ENCODE peak calls at places on chromosome 11, in ten cellular contexts. R is prostate gland, B is GM12891, L is endothelial cell of umbilical vein, H is breast epithelium, Y is SK-N-SH, Q is stomach, W is spleen, X is sigmoid colon, P is Panc1. K is an unnamed sample.

GRCh38 chr11:86068138-86068861 is 584 bp downstream of the PICALM start:
- DNase-seq in Q (peak), H (no peak), W (peak), Y (peak), B (no peak), L (peak), X (peak), R (peak), P (no peak), K (peak)

GRCh38 chr11:59766542-59766941 is 11.4 kb downstream of the STX3 start:
- DNase-seq in L (no peak), Y (no peak), W (no peak), H (no peak), Q (peak), P (no peak), X (no peak), B (no peak), R (no peak), K (no peak)

GRCh38 chr11:65557280-65558001 is 718 bp downstream of the LTBP3 start:
- DNase-seq in Q (no peak), X (peak), W (peak), L (peak), R (no peak), B (no peak), P (no peak), Y (peak), H (no peak), K (no peak)

GRCh38 chr11:106031210-106031845 is 9.3 kb upstream of the MSANTD4 start:
- DNase-seq in W (no peak), Q (no peak), X (no peak), B (no peak), P (peak), H (no peak), Y (no peak), R (no peak), L (peak), K (no peak)

GRCh38 chr11:113464416-113464815 is 10.8 kb downstream of the DRD2 start:
- DNase-seq in X (no peak), H (no peak), R (no peak), W (no peak), Q (no peak), L (no peak), B (no peak), P (no peak), Y (no peak), K (no peak)

GRCh38 chr11:40338739-40339138 is 1120.7 kb downstream of the LRRC4C start:
- DNase-seq in H (no peak), R (no peak), B (no peak), X (no peak), W (no peak), L (peak), P (no peak), Q (no peak), Y (no peak), K (no peak)

GRCh38 chr11:63905179-63905578 is 11.8 kb downstream of the RCOR2 start:
- DNase-seq in Q (no peak), W (no peak), R (no peak), L (no peak), Y (no peak), X (no peak), P (no peak), H (no peak), B (no peak), K (no peak)

GRCh38 chr11:13260963-13261599 is 16.5 kb upstream of the BMAL1 start:
- DNase-seq in Y (no peak), R (no peak), H (no peak), L (peak), Q (no peak), X (no peak), W (no peak), P (no peak), B (no peak), K (no peak)

GRCh38 chr11:58513747-58514367 is 6.0 kb upstream of the OR5B21 start:
- DNase-seq in R (peak), X (no peak), Y (peak), B (no peak), W (no peak), P (peak), L (peak), H (no peak), Q (no peak), K (no peak)

GRCh38 chr11:115745545-115746265 is 241.5 kb upstream of the CADM1 start:
- DNase-seq in X (no peak), L (no peak), B (no peak), H (no peak), Y (peak), P (no peak), R (no peak), W (no peak), Q (no peak), K (no peak)

GRCh38 chr11:123482225-123482624 is 52.2 kb downstream of the GRAMD1B start:
- DNase-seq in B (no peak), X (no peak), P (no peak), H (no peak), L (no peak), Q (no peak), R (no peak), Y (no peak), W (no peak), K (no peak)

GRCh38 chr11:117875397-117876048 is 935 bp downstream of the FXYD6 start:
- DNase-seq in B (no peak), X (peak), L (no peak), H (no peak), Q (no peak), W (no peak), P (no peak), R (no peak), Y (peak), K (no peak)

GRCh38 chr11:43921561-43922294 is 20.7 kb upstream of the C11orf96 start:
- DNase-seq in Y (no peak), P (no peak), R (no peak), H (no peak), X (no peak), Q (no peak), B (no peak), L (no peak), W (no peak), K (no peak)

GRCh38 chr11:128346808-128347207 is 240.6 kb downstream of the ETS1 start:
- DNase-seq in Q (no peak), H (no peak), P (no peak), L (peak), R (no peak), W (no peak), Y (no peak), X (no peak), B (no peak), K (no peak)

GRCh38 chr11:78131956-78132355 is 7.5 kb downstream of the ALG8 start:
- DNase-seq in X (no peak), L (no peak), B (no peak), H (no peak), R (no peak), P (no peak), W (no peak), Q (no peak), Y (no peak), K (no peak)

GRCh38 chr11:32297629-32298028 is 137.7 kb downstream of the WT1 start:
- DNase-seq in Q (no peak), P (no peak), X (no peak), L (peak), H (no peak), R (peak), Y (peak), B (no peak), W (no peak), K (no peak)

GRCh38 chr11:62694455-62695167 is 5.3 kb upstream of the LRRN4CL start:
- DNase-seq in P (peak), B (peak), W (peak), X (peak), H (peak), L (peak), Q (peak), Y (peak), R (peak), K (peak)

GRCh38 chr11:64742087-64742939 is 1.6 kb downstream of the RASGRP2 start:
- DNase-seq in L (no peak), W (peak), X (no peak), Q (no peak), Y (no peak), P (no peak), H (no peak), R (no peak), B (peak), K (no peak)

GRCh38 chr11:72750556-72751292 is 1.5 kb downstream of the ARAP1 start:
- DNase-seq in L (no peak), B (no peak), Y (no peak), H (no peak), R (no peak), X (no peak), Q (no peak), W (peak), P (no peak), K (no peak)

GRCh38 chr11:62012451-62013265 is 45.2 kb upstream of the FTH1 start:
- DNase-seq in Q (no peak), L (no peak), R (no peak), W (peak), Y (no peak), B (no peak), H (peak), X (no peak), P (no peak), K (no peak)

GRCh38 chr11:116895053-116895757 is 57.8 kb upstream of the APOA1 start:
- DNase-seq in Y (peak), B (no peak), P (no peak), H (no peak), X (peak), Q (no peak), W (no peak), L (peak), R (no peak), K (no peak)

GRCh38 chr11:9153651-9154050 is 62.3 kb upstream of the SCUBE2 start:
- DNase-seq in L (no peak), Q (no peak), H (no peak), W (no peak), B (no peak), Y (no peak), R (no peak), P (no peak), X (no peak), K (no peak)

DNA sequence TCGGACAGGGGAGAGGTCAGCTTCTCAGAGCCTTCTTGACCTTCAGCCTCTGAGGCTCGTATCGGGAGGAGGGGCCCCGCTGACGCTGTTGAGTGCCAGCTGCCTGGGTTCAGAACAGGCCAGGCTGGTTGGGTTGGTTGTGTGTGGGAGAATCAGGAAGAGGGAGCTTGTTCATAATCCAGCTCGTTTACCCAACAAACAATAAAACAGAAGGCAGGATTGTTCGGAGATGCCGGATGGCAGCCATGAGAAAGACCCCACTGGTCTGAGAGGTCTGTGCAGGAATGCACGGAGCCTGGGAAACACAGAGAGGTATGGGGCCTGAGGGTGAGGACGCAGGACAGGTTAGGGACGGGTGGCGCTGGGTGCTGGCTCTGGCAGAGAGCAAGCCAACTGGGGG is 31.6 kb upstream of the SHANK2 start:
- DNase-seq in R (peak), L (no peak), Q (peak), P (no peak), W (peak), B (no peak), Y (no peak), H (peak), X (peak), K (no peak)
- TF ChIP-seq POLR2AphosphoS5 in R (peak), L (no peak), Q (peak), P (no peak), W (no peak), B (no peak), Y (no peak), H (peak), X (no peak), K (no peak)

GRCh38 chr11:3840870-3841425 is at the start of gene RHOG:
- DNase-seq in Q (peak), H (peak), R (peak), L (no peak), W (peak), P (no peak), B (peak), Y (peak), X (peak), K (peak)
- TF ChIP-seq POLR2AphosphoS5 in Q (peak), H (no peak), R (no peak), L (peak), W (peak), P (peak), B (no peak), Y (peak), X (peak), K (no peak)

DNA sequence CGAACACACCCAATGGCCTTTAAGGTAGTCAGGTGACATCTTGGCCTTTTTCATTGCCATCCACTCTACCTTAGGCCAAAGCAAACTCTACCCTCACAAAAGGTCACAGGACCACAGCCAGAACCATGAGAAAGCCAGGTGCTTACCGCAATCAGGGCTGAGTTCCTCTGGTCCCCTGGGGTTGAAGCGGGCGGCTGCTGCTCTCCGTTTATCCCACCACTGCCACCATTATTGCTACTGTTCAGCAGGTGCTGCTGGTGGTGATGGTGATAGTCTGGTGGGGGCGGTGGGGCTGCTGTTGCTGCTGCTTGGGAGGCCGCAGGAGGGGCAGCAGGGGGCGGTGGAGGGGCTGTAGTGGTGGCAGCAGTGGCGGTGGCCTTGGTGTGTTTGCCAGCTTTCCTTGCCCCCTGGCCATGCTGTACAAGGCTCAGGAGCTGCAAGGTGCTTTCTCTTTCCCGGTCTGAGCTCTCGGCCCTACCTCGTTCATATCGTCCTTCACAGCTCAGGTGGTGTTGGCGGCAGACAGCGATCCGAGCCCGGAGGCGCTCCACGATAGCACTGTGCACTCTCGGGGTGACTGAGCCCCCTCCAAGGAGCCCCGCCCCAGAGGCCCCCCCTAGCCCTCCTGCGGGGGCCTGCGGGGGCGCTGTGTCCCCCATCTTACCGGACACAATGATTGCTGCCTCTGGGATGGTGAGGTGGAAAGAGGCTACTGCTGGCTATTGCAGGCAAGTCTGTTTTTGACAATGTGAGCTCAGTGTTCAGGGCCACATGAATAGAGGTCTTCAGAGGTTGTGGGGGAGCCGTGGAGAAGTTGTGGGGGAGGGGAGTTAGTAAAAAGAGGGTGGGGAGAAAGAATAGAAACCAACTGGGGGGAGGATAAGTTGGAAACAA is 1.5 kb downstream of the MAML2 start:
- DNase-seq in Q (peak), B (peak), W (peak), X (peak), R (peak), P (no peak), Y (peak), H (peak), L (peak), K (peak)
- TF ChIP-seq POLR2AphosphoS5 in Q (peak), B (no peak), W (peak), X (peak), R (peak), P (no peak), Y (no peak), H (peak), L (no peak), K (no peak)

GRCh38 chr11:10450451-10451398 is 4.3 kb upstream of the AMPD3 start:
- DNase-seq in H (peak), W (peak), R (peak), B (peak), Q (peak), L (no peak), X (no peak), Y (peak), P (no peak), K (peak)
- TF ChIP-seq POLR2AphosphoS5 in H (no peak), W (peak), R (peak), B (no peak), Q (peak), L (no peak), X (no peak), Y (no peak), P (no peak), K (no peak)

DNA sequence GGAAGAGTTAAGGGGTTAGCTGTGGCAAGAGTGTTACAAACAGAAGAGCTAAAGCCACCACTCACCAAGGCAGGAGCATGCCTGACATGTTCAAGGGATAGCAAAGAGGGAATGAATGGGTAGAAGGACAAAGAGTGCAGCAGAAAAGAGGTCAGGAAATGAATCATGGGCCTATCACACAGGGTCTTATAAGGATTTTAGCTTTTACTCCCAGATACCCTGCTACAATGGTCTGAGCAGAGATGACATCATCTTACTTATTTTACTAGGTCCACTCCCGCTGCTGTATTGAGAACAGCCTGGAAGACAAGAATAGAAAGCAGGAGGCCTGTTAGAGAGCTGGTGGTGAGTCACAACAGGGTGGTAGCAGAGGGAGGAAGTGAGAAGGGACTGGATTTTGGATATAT is 9.8 kb downstream of the TRAF6 start:
- DNase-seq in B (peak), W (no peak), R (no peak), X (no peak), L (peak), H (no peak), P (peak), Q (no peak), Y (no peak), K (no peak)
- TF ChIP-seq POLR2AphosphoS5 in B (no peak), W (no peak), R (no peak), X (no peak), L (peak), H (no peak), P (no peak), Q (no peak), Y (no peak), K (no peak)

GRCh38 chr11:14894657-14895598 is 2.9 kb upstream of the CYP2R1 start:
- DNase-seq in H (no peak), B (no peak), L (peak), P (no peak), W (peak), R (no peak), Q (no peak), X (peak), Y (no peak), K (no peak)
- TF ChIP-seq POLR2AphosphoS5 in H (no peak), B (no peak), L (no peak), P (no peak), W (no peak), R (no peak), Q (no peak), X (no peak), Y (no peak), K (no peak)

GRCh38 chr11:205221-206001 is 1.8 kb downstream of the BET1L start:
- DNase-seq in B (no peak), W (no peak), H (peak), Q (peak), Y (no peak), L (no peak), R (peak), P (no peak), X (peak), K (no peak)
- TF ChIP-seq POLR2AphosphoS5 in B (peak), W (no peak), H (no peak), Q (no peak), Y (no peak), L (no peak), R (no peak), P (no peak), X (no peak), K (no peak)

DNA sequence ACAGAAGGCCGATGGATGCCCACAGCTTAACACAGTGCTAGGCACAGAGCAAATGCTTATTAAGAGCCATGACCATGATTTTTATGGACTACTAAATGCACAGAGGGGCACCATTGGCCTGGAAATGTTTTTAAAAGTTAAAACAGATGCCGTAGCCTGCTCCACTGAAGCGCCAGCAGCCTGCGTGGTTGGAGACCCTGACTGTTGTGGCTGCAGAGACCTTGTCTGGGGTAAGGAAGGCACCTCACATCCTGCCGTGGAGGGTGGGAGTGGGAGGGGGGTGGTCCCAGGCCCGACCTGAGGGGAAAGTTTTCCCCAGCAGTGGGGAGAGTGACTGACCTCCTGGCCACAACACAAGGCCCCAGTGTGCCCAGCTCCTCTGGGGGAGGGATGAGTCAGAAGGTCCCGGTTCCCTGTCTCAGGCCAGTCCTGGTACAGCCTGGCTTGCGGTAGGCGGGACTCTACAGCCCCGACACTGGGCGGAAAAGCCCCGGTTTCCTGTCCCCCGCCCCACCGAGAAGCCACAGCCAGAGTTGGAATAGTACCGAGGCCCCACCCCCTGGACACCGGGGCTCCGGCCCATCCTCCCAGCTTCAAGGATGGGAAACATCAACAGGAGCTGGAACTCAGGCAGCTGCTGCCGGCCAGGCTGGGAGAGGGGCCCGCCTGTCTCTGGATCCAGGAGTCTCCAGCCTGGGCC is 7.0 kb downstream of the CHST1 start:
- DNase-seq in R (no peak), H (no peak), Q (peak), L (peak), Y (no peak), W (peak), P (no peak), X (peak), B (no peak), K (no peak)
- TF ChIP-seq POLR2AphosphoS5 in R (peak), H (no peak), Q (no peak), L (peak), Y (no peak), W (peak), P (no peak), X (peak), B (no peak), K (no peak)

K was measured in GM12892.